ENCODE peak calls at places on chromosomes 6 and 20, in eight cellular contexts. One of them, this sample, is unnamed.

GRCh38 chr20:8756410-8756809 is 312.5 kb upstream of the PLCB4 start:
- DNase-seq in PC-9: no peak
- DNase-seq in body of pancreas: peak
- DNase-seq in endothelial cell: no peak
- DNase-seq in upper lobe of right lung: no peak
- DNase-seq in A549: peak
- DNase-seq in AG09319: no peak
- DNase-seq in cardiac fibroblast: peak
- DNase-seq in this sample: no peak

GRCh38 chr6:167760979-167761793 is 65.5 kb upstream of the AFDN start:
- DNase-seq in body of pancreas: peak
- DNase-seq in upper lobe of right lung: peak
- DNase-seq in endothelial cell: no peak
- DNase-seq in AG09319: no peak
- DNase-seq in A549: no peak
- DNase-seq in cardiac fibroblast: peak
- DNase-seq in PC-9: no peak
- DNase-seq in this sample: no peak

GRCh38 chr6:392441-393390 is 1.2 kb downstream of the IRF4 start:
- DNase-seq in AG09319: no peak
- DNase-seq in PC-9: no peak
- DNase-seq in cardiac fibroblast: no peak
- DNase-seq in A549: no peak
- DNase-seq in endothelial cell: peak
- DNase-seq in body of pancreas: no peak
- DNase-seq in upper lobe of right lung: no peak
- DNase-seq in this sample: no peak

GRCh38 chr6:166903500-166903899 is 52.9 kb downstream of the RNASET2 start:
- DNase-seq in A549: no peak
- DNase-seq in AG09319: no peak
- DNase-seq in upper lobe of right lung: no peak
- DNase-seq in cardiac fibroblast: no peak
- DNase-seq in endothelial cell: no peak
- DNase-seq in PC-9: no peak
- DNase-seq in body of pancreas: no peak
- DNase-seq in this sample: no peak

GRCh38 chr6:39430968-39431523 is 108.5 kb upstream of the KCNK16 start:
- DNase-seq in A549: no peak
- DNase-seq in AG09319: no peak
- DNase-seq in cardiac fibroblast: no peak
- DNase-seq in endothelial cell: no peak
- DNase-seq in body of pancreas: peak
- DNase-seq in PC-9: peak
- DNase-seq in upper lobe of right lung: peak
- DNase-seq in this sample: peak

GRCh38 chr6:25477006-25477590 is 174.9 kb upstream of the SCGN start:
- DNase-seq in A549: no peak
- DNase-seq in cardiac fibroblast: peak
- DNase-seq in PC-9: no peak
- DNase-seq in body of pancreas: no peak
- DNase-seq in upper lobe of right lung: no peak
- DNase-seq in endothelial cell: no peak
- DNase-seq in AG09319: no peak
- DNase-seq in this sample: no peak

GRCh38 chr6:132411296-132411695 is 10.0 kb upstream of the MOXD1 start:
- DNase-seq in AG09319: no peak
- DNase-seq in A549: no peak
- DNase-seq in endothelial cell: no peak
- DNase-seq in PC-9: no peak
- DNase-seq in cardiac fibroblast: no peak
- DNase-seq in upper lobe of right lung: no peak
- DNase-seq in body of pancreas: no peak
- DNase-seq in this sample: no peak

GRCh38 chr20:50491926-50492634 is 18.1 kb upstream of the PTPN1 start:
- DNase-seq in A549: no peak
- DNase-seq in AG09319: no peak
- DNase-seq in PC-9: peak
- DNase-seq in upper lobe of right lung: no peak
- DNase-seq in body of pancreas: peak
- DNase-seq in cardiac fibroblast: peak
- DNase-seq in endothelial cell: no peak
- DNase-seq in this sample: no peak

GRCh38 chr6:142760152-142760551 is 184.8 kb downstream of the HIVEP2 start:
- DNase-seq in body of pancreas: no peak
- DNase-seq in upper lobe of right lung: no peak
- DNase-seq in PC-9: no peak
- DNase-seq in AG09319: no peak
- DNase-seq in cardiac fibroblast: peak
- DNase-seq in endothelial cell: no peak
- DNase-seq in A549: no peak
- DNase-seq in this sample: no peak

GRCh38 chr20:57397693-57398108 is 6.5 kb downstream of the RBM38 start:
- DNase-seq in AG09319: no peak
- DNase-seq in body of pancreas: no peak
- DNase-seq in A549: no peak
- DNase-seq in PC-9: no peak
- DNase-seq in endothelial cell: no peak
- DNase-seq in upper lobe of right lung: peak
- DNase-seq in cardiac fibroblast: no peak
- DNase-seq in this sample: no peak

GRCh38 chr6:167968091-167968490 is 29.4 kb upstream of the KIF25 start:
- DNase-seq in upper lobe of right lung: no peak
- DNase-seq in PC-9: no peak
- DNase-seq in body of pancreas: peak
- DNase-seq in AG09319: no peak
- DNase-seq in endothelial cell: peak
- DNase-seq in cardiac fibroblast: no peak
- DNase-seq in A549: peak
- DNase-seq in this sample: peak

GRCh38 chr20:3670511-3670910 is 7.3 kb upstream of the GFRA4 start:
- DNase-seq in endothelial cell: no peak
- DNase-seq in body of pancreas: no peak
- DNase-seq in upper lobe of right lung: no peak
- DNase-seq in AG09319: no peak
- DNase-seq in A549: no peak
- DNase-seq in cardiac fibroblast: no peak
- DNase-seq in PC-9: no peak
- DNase-seq in this sample: peak

GRCh38 chr6:44039839-44040350 is 87.4 kb downstream of the MRPL14 start:
- DNase-seq in cardiac fibroblast: no peak
- DNase-seq in A549: no peak
- DNase-seq in PC-9: no peak
- DNase-seq in endothelial cell: no peak
- DNase-seq in AG09319: no peak
- DNase-seq in body of pancreas: no peak
- DNase-seq in upper lobe of right lung: peak
- DNase-seq in this sample: no peak

GRCh38 chr6:137261393-137262154 is 42.4 kb upstream of the IFNGR1 start:
- DNase-seq in body of pancreas: no peak
- DNase-seq in cardiac fibroblast: peak
- DNase-seq in AG09319: no peak
- DNase-seq in endothelial cell: no peak
- DNase-seq in PC-9: no peak
- DNase-seq in A549: no peak
- DNase-seq in upper lobe of right lung: no peak
- DNase-seq in this sample: no peak

GRCh38 chr6:79544299-79544927 is 7.2 kb upstream of the LCA5 start:
- DNase-seq in upper lobe of right lung: no peak
- DNase-seq in AG09319: no peak
- DNase-seq in cardiac fibroblast: peak
- DNase-seq in PC-9: no peak
- DNase-seq in body of pancreas: no peak
- DNase-seq in A549: no peak
- DNase-seq in endothelial cell: no peak
- DNase-seq in this sample: no peak

GRCh38 chr20:5024103-5024502 is 22.8 kb upstream of the SLC23A2 start:
- DNase-seq in body of pancreas: no peak
- DNase-seq in endothelial cell: no peak
- DNase-seq in AG09319: no peak
- DNase-seq in PC-9: no peak
- DNase-seq in upper lobe of right lung: no peak
- DNase-seq in A549: no peak
- DNase-seq in cardiac fibroblast: peak
- DNase-seq in this sample: no peak

GRCh38 chr6:138052783-138053182 is 54.4 kb downstream of the PERP start:
- DNase-seq in body of pancreas: no peak
- DNase-seq in PC-9: peak
- DNase-seq in A549: no peak
- DNase-seq in endothelial cell: no peak
- DNase-seq in AG09319: no peak
- DNase-seq in upper lobe of right lung: no peak
- DNase-seq in cardiac fibroblast: no peak
- DNase-seq in this sample: peak

GRCh38 chr6:158644227-158645063 is at the start of gene DYNLT1:
- DNase-seq in AG09319: peak
- DNase-seq in body of pancreas: peak
- DNase-seq in upper lobe of right lung: peak
- DNase-seq in A549: peak
- DNase-seq in cardiac fibroblast: peak
- DNase-seq in PC-9: peak
- DNase-seq in endothelial cell: peak
- DNase-seq in this sample: peak

GRCh38 chr6:158647501-158647900 is 2.4 kb upstream of the SYTL3 start:
- DNase-seq in upper lobe of right lung: no peak
- DNase-seq in cardiac fibroblast: no peak
- DNase-seq in A549: no peak
- DNase-seq in AG09319: no peak
- DNase-seq in body of pancreas: no peak
- DNase-seq in PC-9: no peak
- DNase-seq in endothelial cell: no peak
- DNase-seq in this sample: no peak

GRCh38 chr6:158642805-158643489 is 1.6 kb downstream of the DYNLT1 start:
- DNase-seq in endothelial cell: no peak
- DNase-seq in upper lobe of right lung: peak
- DNase-seq in PC-9: no peak
- DNase-seq in body of pancreas: no peak
- DNase-seq in cardiac fibroblast: no peak
- DNase-seq in A549: no peak
- DNase-seq in AG09319: no peak
- DNase-seq in this sample: no peak

GRCh38 chr6:158646023-158646888 is 1.7 kb upstream of the DYNLT1 start:
- DNase-seq in body of pancreas: no peak
- DNase-seq in endothelial cell: no peak
- DNase-seq in upper lobe of right lung: peak
- DNase-seq in PC-9: peak
- DNase-seq in AG09319: no peak
- DNase-seq in A549: no peak
- DNase-seq in cardiac fibroblast: no peak
- DNase-seq in this sample: peak

GRCh38 chr6:158645064-158646022 is 800 bp upstream of the DYNLT1 start:
- DNase-seq in cardiac fibroblast: no peak
- DNase-seq in upper lobe of right lung: peak
- DNase-seq in AG09319: no peak
- DNase-seq in PC-9: no peak
- DNase-seq in body of pancreas: no peak
- DNase-seq in A549: no peak
- DNase-seq in endothelial cell: no peak
- DNase-seq in this sample: no peak
- TF ChIP-seq CTCF in cardiac fibroblast: no peak
- TF ChIP-seq CTCF in upper lobe of right lung: no peak
- TF ChIP-seq CTCF in AG09319: no peak
- TF ChIP-seq CTCF in PC-9: no peak
- TF ChIP-seq CTCF in body of pancreas: no peak
- TF ChIP-seq CTCF in A549: no peak
- TF ChIP-seq CTCF in endothelial cell: no peak
- TF ChIP-seq CTCF in this sample: no peak

GRCh38 chr6:68497927-68498326 is 137.2 kb upstream of the ADGRB3 start:
- DNase-seq in upper lobe of right lung: no peak
- DNase-seq in endothelial cell: no peak
- DNase-seq in AG09319: no peak
- DNase-seq in A549: no peak
- DNase-seq in cardiac fibroblast: peak
- DNase-seq in PC-9: no peak
- DNase-seq in body of pancreas: no peak
- DNase-seq in this sample: no peak

GRCh38 chr6:68506911-68507310 is 128.2 kb upstream of the ADGRB3 start:
- DNase-seq in body of pancreas: no peak
- DNase-seq in cardiac fibroblast: no peak
- DNase-seq in A549: no peak
- DNase-seq in AG09319: no peak
- DNase-seq in PC-9: no peak
- DNase-seq in endothelial cell: no peak
- DNase-seq in upper lobe of right lung: no peak
- DNase-seq in this sample: no peak

DNA sequence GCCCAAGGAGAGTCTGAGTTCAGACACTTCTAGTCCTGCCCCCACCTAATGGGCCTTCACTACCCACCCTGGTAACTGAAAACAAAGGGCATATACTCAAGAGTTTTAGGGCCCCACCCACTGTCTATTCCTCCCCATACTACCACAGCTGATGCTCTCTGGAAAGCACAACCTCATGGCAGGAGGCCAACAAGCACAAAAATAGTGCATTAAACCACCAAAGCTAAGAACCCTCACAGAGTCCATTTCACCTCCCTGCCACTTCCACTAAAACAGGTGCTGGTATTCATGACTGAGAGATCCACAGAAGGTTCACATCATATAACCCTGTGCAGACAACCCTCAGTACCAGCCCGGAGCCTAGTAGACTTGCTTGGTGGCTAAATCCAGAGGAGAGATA is 132.1 kb upstream of the ADGRB3 start:
- DNase-seq in A549: no peak
- DNase-seq in upper lobe of right lung: no peak
- DNase-seq in PC-9: no peak
- DNase-seq in AG09319: no peak
- DNase-seq in endothelial cell: no peak
- DNase-seq in body of pancreas: no peak
- DNase-seq in cardiac fibroblast: no peak
- DNase-seq in this sample: no peak
- TF ChIP-seq CTCF in A549: no peak
- TF ChIP-seq CTCF in upper lobe of right lung: no peak
- TF ChIP-seq CTCF in PC-9: no peak
- TF ChIP-seq CTCF in AG09319: no peak
- TF ChIP-seq CTCF in endothelial cell: no peak
- TF ChIP-seq CTCF in body of pancreas: no peak
- TF ChIP-seq CTCF in cardiac fibroblast: no peak
- TF ChIP-seq CTCF in this sample: no peak

DNA sequence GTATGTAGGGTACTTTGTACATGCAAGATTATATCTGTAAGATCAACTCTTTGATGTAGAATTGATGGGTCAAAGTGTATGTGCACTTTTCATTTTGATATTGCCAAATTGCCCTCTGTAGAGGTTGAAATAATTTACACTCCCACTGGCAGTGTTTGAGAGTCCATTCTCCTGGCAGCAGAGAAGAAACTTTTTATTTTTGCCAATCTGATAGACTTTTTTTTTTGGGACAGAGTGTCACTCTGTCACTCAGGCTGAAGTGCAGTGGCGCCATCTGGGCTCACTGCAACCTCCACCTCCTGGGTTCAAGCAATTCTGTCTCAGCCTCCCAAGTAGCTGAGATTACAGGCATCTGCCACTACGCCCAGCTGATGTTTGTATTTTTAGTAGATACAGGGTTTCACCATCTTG is 199.2 kb downstream of the ZFAND3 start:
- DNase-seq in upper lobe of right lung: no peak
- DNase-seq in AG09319: no peak
- DNase-seq in A549: no peak
- DNase-seq in PC-9: no peak
- DNase-seq in body of pancreas: no peak
- DNase-seq in cardiac fibroblast: no peak
- DNase-seq in endothelial cell: no peak
- DNase-seq in this sample: peak
- TF ChIP-seq CTCF in upper lobe of right lung: no peak
- TF ChIP-seq CTCF in AG09319: no peak
- TF ChIP-seq CTCF in A549: no peak
- TF ChIP-seq CTCF in PC-9: no peak
- TF ChIP-seq CTCF in body of pancreas: no peak
- TF ChIP-seq CTCF in cardiac fibroblast: no peak
- TF ChIP-seq CTCF in endothelial cell: no peak
- TF ChIP-seq CTCF in this sample: no peak

GRCh38 chr6:99308788-99309187 is 40.7 kb downstream of the FAXC start:
- DNase-seq in endothelial cell: no peak
- DNase-seq in AG09319: no peak
- DNase-seq in A549: no peak
- DNase-seq in upper lobe of right lung: no peak
- DNase-seq in cardiac fibroblast: no peak
- DNase-seq in PC-9: no peak
- DNase-seq in body of pancreas: no peak
- DNase-seq in this sample: no peak
- TF ChIP-seq CTCF in endothelial cell: no peak
- TF ChIP-seq CTCF in AG09319: no peak
- TF ChIP-seq CTCF in A549: no peak
- TF ChIP-seq CTCF in upper lobe of right lung: no peak
- TF ChIP-seq CTCF in cardiac fibroblast: no peak
- TF ChIP-seq CTCF in PC-9: no peak
- TF ChIP-seq CTCF in body of pancreas: no peak
- TF ChIP-seq CTCF in this sample: no peak